ENCODE peak calls at places on chromosomes 2 and 18, in nine cellular contexts. X is esophagus squamous epithelium, T is stomach, A is transverse colon, C is A549, D is ovary, O is Peyer's patch, H is right lobe of liver, B is H1. L is an unnamed sample.

GRCh38 chr18:74219056-74219455 is 70.7 kb downstream of the TIMM21 start:
- DNase-seq in C (no peak), O (peak; percentile 21), T (no peak), H (no peak), X (no peak), B (no peak), D (no peak), A (no peak), L (no peak)

GRCh38 chr18:42274488-42275137 is 319.6 kb downstream of the PIK3C3 start:
- DNase-seq in H (no peak), C (peak; percentile 34), X (no peak), T (no peak), O (no peak), B (no peak), A (no peak), D (no peak), L (no peak)

GRCh38 chr2:73089270-73090030 is 17.9 kb upstream of the SFXN5 start:
- DNase-seq in H (no peak), X (no peak), B (no peak), D (peak; percentile 39), O (no peak), A (no peak), T (peak; percentile 36), C (peak; percentile 83), L (no peak)

GRCh38 chr2:126982935-126983334 is 84.2 kb downstream of the TEX51 start:
- DNase-seq in D (no peak), C (no peak), X (no peak), A (no peak), H (no peak), O (no peak), B (no peak), T (no peak), L (no peak)

GRCh38 chr2:12950957-12951656 is 234.4 kb downstream of the TRIB2 start:
- DNase-seq in A (no peak), O (no peak), H (no peak), B (no peak), X (no peak), C (no peak), T (no peak), D (no peak), L (no peak)

GRCh38 chr2:64467463-64467843 is 13.5 kb downstream of the LGALSL start:
- DNase-seq in D (no peak), X (no peak), B (no peak), H (no peak), T (no peak), O (no peak), A (no peak), C (no peak), L (no peak)

GRCh38 chr2:108904680-108905079 is 84.3 kb downstream of the EDAR start:
- DNase-seq in B (peak; percentile 4), O (no peak), D (no peak), T (no peak), X (no peak), H (no peak), A (no peak), C (no peak), L (no peak)

GRCh38 chr2:218010838-218011616 is 8.2 kb upstream of the TNS1 start:
- DNase-seq in D (no peak), B (no peak), T (no peak), X (no peak), A (no peak), C (no peak), O (no peak), H (no peak), L (no peak)

GRCh38 chr2:19673213-19673791 is 228.5 kb downstream of the TTC32 start:
- DNase-seq in D (no peak), T (no peak), H (no peak), B (no peak), A (no peak), X (no peak), C (peak; percentile 51), O (no peak), L (no peak)

GRCh38 chr2:112547333-112547732 is 5.1 kb downstream of the POLR1B start:
- DNase-seq in T (no peak), B (no peak), H (peak; percentile 63), X (no peak), O (no peak), A (no peak), C (peak; percentile 23), D (no peak), L (no peak)

GRCh38 chr2:112541315-112542122 is 746 bp upstream of the POLR1B start:
- DNase-seq in C (peak; percentile 79), T (no peak), B (peak; percentile 88), O (no peak), A (peak; percentile 67), H (no peak), D (peak; percentile 62), X (peak; percentile 46), L (no peak)

GRCh38 chr2:112540906-112541305 is 1.4 kb upstream of the POLR1B start:
- DNase-seq in H (no peak), D (no peak), B (no peak), A (no peak), T (no peak), C (no peak), X (no peak), O (no peak), L (no peak)

GRCh38 chr2:112542974-112543760 is 902 bp downstream of the POLR1B start:
- DNase-seq in C (peak; percentile 29), D (no peak), H (no peak), T (no peak), A (no peak), X (no peak), O (no peak), B (no peak), L (no peak)

GRCh38 chr2:112542123-112542973 is at the start of gene POLR1B:
- DNase-seq in A (peak; percentile 86), C (peak; percentile 92), X (peak; percentile 68), O (peak; percentile 91), D (peak; percentile 78), H (peak; percentile 92), T (peak; percentile 85), B (peak; percentile 91), L (no peak)
- TF ChIP-seq POLR2A in A (no peak), C (peak; percentile 77), X (no peak), O (no peak), D (peak; percentile 33), H (peak; percentile 29), T (no peak), B (peak; percentile 38), L (no peak)

GRCh38 chr2:136115183-136115751 is 2.7 kb downstream of the CXCR4 start:
- DNase-seq in D (no peak), C (no peak), T (no peak), B (no peak), H (no peak), X (no peak), O (peak; percentile 76), A (no peak), L (no peak)

GRCh38 chr2:136114392-136114791 is 3.6 kb downstream of the CXCR4 start:
- DNase-seq in D (no peak), A (no peak), H (no peak), B (no peak), O (no peak), X (no peak), T (no peak), C (no peak), L (no peak)

GRCh38 chr2:136112317-136112891 is 5.5 kb downstream of the CXCR4 start:
- DNase-seq in C (no peak), H (no peak), A (no peak), T (no peak), D (no peak), O (no peak), X (no peak), B (no peak), L (no peak)

GRCh38 chr2:136113767-136114070 is 4.2 kb downstream of the CXCR4 start:
- DNase-seq in O (no peak), H (no peak), C (no peak), A (no peak), D (no peak), T (no peak), B (no peak), X (no peak), L (no peak)

DNA sequence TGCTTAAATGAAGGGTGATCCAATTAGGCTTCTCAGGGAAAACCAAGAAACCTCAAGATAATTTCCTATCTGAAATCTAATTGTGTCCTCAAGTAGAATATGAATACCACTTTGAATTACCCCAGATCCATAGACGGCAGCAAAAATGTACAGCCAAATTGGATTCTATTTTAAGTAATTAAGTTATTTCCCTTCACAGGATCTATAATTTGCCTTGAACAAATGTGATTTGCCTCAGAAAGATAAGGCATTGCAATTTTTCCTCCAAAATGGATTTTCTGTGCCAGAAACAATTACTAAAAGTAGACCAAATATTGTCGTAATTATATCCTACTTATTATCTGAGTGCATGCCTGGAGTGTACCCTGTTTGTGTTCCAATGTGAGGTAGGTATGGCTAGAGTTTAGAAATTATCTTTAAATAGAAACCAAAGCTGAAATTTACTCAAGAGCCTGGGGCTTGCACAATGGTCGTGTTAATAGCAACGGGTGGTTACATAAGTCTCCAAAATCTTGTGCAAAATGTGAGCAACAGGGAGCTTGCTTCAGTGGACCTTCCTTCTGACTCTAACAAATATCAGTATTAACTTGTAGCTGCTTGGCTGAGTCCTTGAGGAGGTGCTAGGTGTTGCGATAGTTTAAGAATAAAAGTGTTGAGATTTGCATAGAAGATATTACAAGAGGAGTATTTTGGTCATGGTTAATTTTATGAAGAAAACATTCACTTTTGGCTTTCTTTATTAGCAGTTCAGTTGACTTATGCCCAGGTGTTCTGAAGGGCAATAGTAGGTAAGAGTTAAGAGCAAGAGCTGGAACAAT is 4.8 kb downstream of the CXCR4 start:
- DNase-seq in D (no peak), O (no peak), H (no peak), B (no peak), A (no peak), X (no peak), T (no peak), C (no peak), L (no peak)
- H3K4me1 ChIP-seq in D (peaks cover 4% of the 10 kb centered on the region), O (peaks cover 7% of the 10 kb centered on the region), H (no peaks in the 10 kb centered on the region), B (peaks cover 2% of the 10 kb centered on the region), A (peaks cover 26% of the 10 kb centered on the region), X (peaks cover 27% of the 10 kb centered on the region), T (peaks cover 13% of the 10 kb centered on the region), C (peaks cover 9% of the 10 kb centered on the region), L (peaks cover 17% of the 10 kb centered on the region)

DNA sequence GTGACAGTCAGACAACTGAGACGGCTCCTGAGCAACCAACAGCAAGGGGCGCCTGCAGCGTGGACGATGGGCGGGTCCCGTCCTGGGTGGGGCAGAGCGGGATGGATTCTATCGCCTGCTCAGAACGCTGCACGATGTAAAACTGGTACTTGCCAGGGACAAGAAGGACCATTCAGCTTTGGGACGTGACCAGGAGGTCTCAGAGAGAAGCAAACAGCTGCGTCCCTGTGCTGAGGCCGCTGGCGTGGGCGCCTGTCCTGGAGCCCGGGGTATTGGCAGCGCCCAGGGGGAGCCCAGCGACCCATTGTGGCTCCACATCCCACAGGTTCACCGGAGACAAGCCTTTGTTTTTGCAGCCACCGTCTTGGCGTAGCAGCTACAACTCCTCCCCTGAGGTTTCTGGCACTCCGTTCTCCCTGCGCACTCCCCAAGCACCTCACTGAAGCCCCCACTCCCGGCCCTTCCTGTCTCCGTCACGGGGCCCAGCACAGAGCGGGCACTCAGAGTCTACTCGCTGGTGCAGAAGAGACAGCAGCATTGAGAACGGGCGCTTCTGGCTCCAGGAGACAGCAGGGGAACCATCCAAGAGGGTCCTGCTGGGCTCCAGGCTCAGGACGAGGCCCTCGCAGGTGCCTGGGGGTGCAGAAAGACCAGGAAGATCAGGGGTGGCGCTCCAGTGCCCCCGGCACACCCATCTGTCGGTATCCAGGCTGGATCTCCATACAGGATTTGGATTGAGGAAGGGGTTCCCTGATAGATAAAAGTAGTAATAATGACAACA is 22.1 kb upstream of the KCNG2 start:
- DNase-seq in C (no peak), B (no peak), A (peak; percentile 7), H (peak; percentile 35), X (no peak), D (no peak), O (peak; percentile 35), T (no peak), L (no peak)
- H3K9me3 ChIP-seq in C (no peaks in the 10 kb centered on the region), B (no peaks in the 10 kb centered on the region), A (no peaks in the 10 kb centered on the region), H (no peaks in the 10 kb centered on the region), X (no peaks in the 10 kb centered on the region), D (no peaks in the 10 kb centered on the region), O (no peaks in the 10 kb centered on the region), T (no peaks in the 10 kb centered on the region), L (no peaks in the 10 kb centered on the region)

GRCh38 chr18:54357660-54358494 is at the start of the genes C18orf54 and STARD6:
- DNase-seq in C (peak; percentile 90), X (peak; percentile 38), O (peak; percentile 95), H (peak; percentile 90), D (peak; percentile 76), A (peak; percentile 90), B (peak; percentile 90), T (peak; percentile 84), L (peak; percentile 84)
- TF ChIP-seq POLR2A in C (peak; percentile 61), X (peak; percentile 39), O (no peak), H (no peak), D (no peak), A (peak; percentile 55), B (peak; percentile 53), T (no peak), L (no peak)